ENCODE peak calls at places on chromosomes 3 and 15, in eight cellular contexts. O, Y, Q, D, W, U, R and X are unnamed samples.

GRCh38 chr3:138717348-138717747 is 108.8 kb downstream of the FAIM start:
- DNase-seq in O (no peak), Y (no peak), Q (no peak), D (no peak), W (peak; percentile 40), U (no peak), R (no peak), X (no peak)

GRCh38 chr3:48222616-48223513 is at the start of gene CAMP:
- DNase-seq in O (no peak), Y (peak; percentile 1), Q (peak; percentile 66), D (peak; percentile 79), W (peak; percentile 81), U (peak; percentile 44), R (no peak), X (no peak)

GRCh38 chr15:80351211-80351610 is 53.0 kb upstream of the ARNT2 start:
- DNase-seq in O (no peak), Y (no peak), Q (no peak), D (no peak), W (no peak), U (no peak), R (no peak), X (no peak)

GRCh38 chr15:74390552-74391288 is 23.3 kb upstream of the CYP11A1 start:
- DNase-seq in O (no peak), Y (no peak), Q (no peak), D (no peak), W (no peak), U (no peak), R (no peak), X (no peak)

GRCh38 chr15:95718441-95718840 is 612.1 kb upstream of the NR2F2 start:
- DNase-seq in O (no peak), Y (no peak), Q (peak; percentile 47), D (no peak), W (no peak), U (no peak), R (no peak), X (no peak)

GRCh38 chr3:128322030-128323022 is 144.4 kb downstream of the DNAJB8 start:
- DNase-seq in O (peak; percentile 10), Y (peak; percentile 86), Q (peak; percentile 69), D (peak; percentile 60), W (peak; percentile 37), U (peak; percentile 50), R (peak; percentile 37), X (peak; percentile 42)

GRCh38 chr3:178233371-178233770 is 302.9 kb upstream of the KCNMB2 start:
- DNase-seq in O (no peak), Y (no peak), Q (no peak), D (no peak), W (no peak), U (no peak), R (no peak), X (no peak)

GRCh38 chr3:101791778-101792177 is 12.8 kb downstream of the NXPE3 start:
- DNase-seq in O (no peak), Y (no peak), Q (no peak), D (peak; percentile 26), W (peak; percentile 89), U (no peak), R (no peak), X (no peak)

GRCh38 chr3:177050466-177051237 is 146.6 kb downstream of the TBL1XR1 start:
- DNase-seq in O (no peak), Y (peak; percentile 23), Q (peak; percentile 70), D (no peak), W (peak; percentile 50), U (peak; percentile 67), R (no peak), X (peak; percentile 42)

GRCh38 chr3:72346526-72346926 is 501.7 kb downstream of the SHQ1 start:
- DNase-seq in O (no peak), Y (peak; percentile 96), Q (peak; percentile 98), D (no peak), W (peak; percentile 38), U (peak; percentile 99), R (no peak), X (peak; percentile 98)

GRCh38 chr3:72345237-72345878 is 502.9 kb downstream of the SHQ1 start:
- DNase-seq in O (no peak), Y (no peak), Q (no peak), D (no peak), W (no peak), U (peak; percentile 41), R (no peak), X (peak; percentile 72)

GRCh38 chr3:72344256-72345046 is 503.8 kb downstream of the SHQ1 start:
- DNase-seq in O (no peak), Y (no peak), Q (no peak), D (no peak), W (no peak), U (no peak), R (no peak), X (peak; percentile 15)

GRCh38 chr3:72347819-72348319 is 500.4 kb downstream of the SHQ1 start:
- DNase-seq in O (peak; percentile 25), Y (no peak), Q (peak; percentile 56), D (no peak), W (peak; percentile 84), U (no peak), R (no peak), X (no peak)

DNA sequence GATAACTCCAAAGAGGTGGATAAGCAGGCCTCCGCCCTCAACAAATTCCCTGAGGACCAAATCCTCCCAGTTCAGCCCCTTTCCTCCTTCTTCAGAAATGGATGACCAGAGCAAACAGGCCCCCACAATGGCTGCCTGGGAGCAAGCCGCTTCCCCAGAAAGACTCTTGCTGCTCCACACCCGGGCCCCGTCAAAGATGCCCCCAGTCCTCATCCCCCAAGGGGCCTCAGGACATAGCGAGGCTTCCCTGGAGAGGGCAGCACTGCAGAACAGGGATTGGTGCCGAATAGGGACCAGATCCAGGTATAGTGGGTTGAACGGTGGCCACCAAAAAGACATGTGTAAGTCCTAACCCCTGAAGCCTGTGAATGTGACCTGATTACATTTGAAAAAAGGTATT is 502.3 kb downstream of the SHQ1 start:
- DNase-seq in O (no peak), Y (no peak), Q (no peak), D (no peak), W (no peak), U (no peak), R (no peak), X (no peak)
- TF ChIP-seq CTCF in O (no peak), Y (no peak), Q (no peak), D (no peak), W (no peak), U (no peak), R (no peak), X (peak; percentile 20)

DNA sequence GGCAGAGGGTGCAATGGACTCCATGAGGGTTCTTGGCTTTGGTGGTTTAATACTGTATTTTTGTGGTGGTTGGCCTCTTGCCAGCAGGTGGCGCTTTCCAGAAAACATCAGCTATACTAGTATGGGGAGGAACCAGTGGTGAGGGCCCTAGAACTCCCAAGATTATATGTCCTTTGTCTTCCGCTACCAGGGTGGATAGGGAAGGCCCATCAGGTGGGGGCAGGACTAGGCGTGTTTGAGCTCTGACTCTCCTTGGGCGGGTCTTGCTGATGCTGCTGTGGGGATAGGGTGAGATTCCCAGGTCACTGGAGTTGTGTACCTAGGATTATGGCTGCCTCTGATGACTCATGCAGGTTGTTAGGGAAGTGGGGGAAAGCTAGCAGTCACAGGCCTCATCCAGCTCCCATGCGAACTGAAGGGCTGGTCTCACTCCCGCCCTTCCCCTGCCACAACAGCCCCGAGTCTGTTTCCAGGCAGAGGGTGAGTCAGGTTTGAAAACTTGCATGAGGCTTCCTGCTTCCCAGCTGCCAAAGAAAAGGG is 357.7 kb downstream of the OTOL1 start:
- DNase-seq in O (no peak), Y (no peak), Q (peak; percentile 72), D (peak; percentile 9), W (peak; percentile 45), U (peak; percentile 89), R (peak; percentile 26), X (peak; percentile 21)
- TF ChIP-seq CTCF in O (peak; percentile 46), Y (peak; percentile 22), Q (peak; percentile 48), D (peak; percentile 38), W (peak; percentile 41), U (peak; percentile 5), R (peak; percentile 54), X (peak; percentile 66)

GRCh38 chr3:56251343-56251945 is 216.8 kb downstream of the ERC2 start:
- DNase-seq in O (peak; percentile 14), Y (peak; percentile 48), Q (peak; percentile 75), D (peak; percentile 48), W (peak; percentile 44), U (peak; percentile 64), R (peak; percentile 58), X (peak; percentile 51)
- TF ChIP-seq CTCF in O (peak; percentile 92), Y (peak; percentile 83), Q (peak; percentile 72), D (peak; percentile 64), W (peak; percentile 62), U (peak; percentile 77), R (peak; percentile 92), X (peak; percentile 90)

GRCh38 chr3:39905788-39906187 is 96.4 kb downstream of the MYRIP start:
- DNase-seq in O (no peak), Y (no peak), Q (no peak), D (no peak), W (no peak), U (no peak), R (no peak), X (no peak)
- TF ChIP-seq CTCF in O (no peak), Y (no peak), Q (no peak), D (no peak), W (no peak), U (no peak), R (no peak), X (no peak)

GRCh38 chr3:126713229-126713628 is 9.2 kb downstream of the CHCHD6 start:
- DNase-seq in O (no peak), Y (no peak), Q (no peak), D (no peak), W (no peak), U (no peak), R (no peak), X (no peak)

GRCh38 chr3:126716057-126716456 is 12.0 kb downstream of the CHCHD6 start:
- DNase-seq in O (no peak), Y (no peak), Q (no peak), D (no peak), W (no peak), U (no peak), R (no peak), X (no peak)

GRCh38 chr3:126714296-126714900 is 10.4 kb downstream of the CHCHD6 start:
- DNase-seq in O (no peak), Y (no peak), Q (no peak), D (no peak), W (no peak), U (no peak), R (no peak), X (no peak)

GRCh38 chr3:126715432-126715831 is 11.4 kb downstream of the CHCHD6 start:
- DNase-seq in O (no peak), Y (no peak), Q (no peak), D (no peak), W (no peak), U (no peak), R (no peak), X (no peak)

GRCh38 chr3:126714921-126715320 is 10.9 kb downstream of the CHCHD6 start:
- DNase-seq in O (no peak), Y (no peak), Q (no peak), D (no peak), W (no peak), U (no peak), R (no peak), X (no peak)
- TF ChIP-seq CTCF in O (no peak), Y (no peak), Q (no peak), D (no peak), W (no peak), U (no peak), R (no peak), X (peak; percentile 10)

GRCh38 chr3:133887951-133888703 is 7.6 kb downstream of the RAB6B start:
- DNase-seq in O (no peak), Y (no peak), Q (peak; percentile 23), D (no peak), W (no peak), U (peak; percentile 9), R (no peak), X (no peak)
- TF ChIP-seq CTCF in O (no peak), Y (no peak), Q (no peak), D (no peak), W (no peak), U (no peak), R (no peak), X (no peak)

GRCh38 chr3:53834429-53835095 is 11.7 kb downstream of the CHDH start:
- DNase-seq in O (no peak), Y (no peak), Q (no peak), D (no peak), W (no peak), U (no peak), R (no peak), X (no peak)
- TF ChIP-seq CTCF in O (no peak), Y (no peak), Q (no peak), D (no peak), W (no peak), U (no peak), R (peak; percentile 18), X (no peak)